ENCODE peak calls at places on chromosome 15, in five cellular contexts. F is kidney tubule cell, A is NB4, N is HCEC 1CT, O is mesenteric fat pad. Y is an unnamed sample.

GRCh38 chr15:39629376-39629775 is 48.5 kb downstream of the THBS1 start:
- DNase-seq in F (peak; percentile 84), A (peak; percentile 36), N (peak; percentile 34), O (no peak), Y (no peak)

GRCh38 chr15:90592144-90592887 is 62.6 kb downstream of the CRTC3 start:
- DNase-seq in F (peak; percentile 58), A (peak; percentile 58), N (peak; percentile 90), O (no peak), Y (no peak)

GRCh38 chr15:31484369-31484951 is 157.8 kb downstream of the KLF13 start:
- DNase-seq in F (no peak), A (no peak), N (no peak), O (no peak), Y (no peak)

GRCh38 chr15:77118787-77119410 is 48.0 kb upstream of the TSPAN3 start:
- DNase-seq in F (peak; percentile 65), A (peak; percentile 76), N (peak; percentile 71), O (no peak), Y (no peak)

GRCh38 chr15:38464675-38465074 is 10.7 kb downstream of the FAM98B start:
- DNase-seq in F (no peak), A (no peak), N (no peak), O (no peak), Y (no peak)

GRCh38 chr15:22979069-22979698 is 984 bp downstream of the CYFIP1 start:
- DNase-seq in F (peak; percentile 68), A (peak; percentile 81), N (peak; percentile 43), O (no peak), Y (peak; percentile 75)

GRCh38 chr15:98799461-98799971 is 151.2 kb downstream of the IGF1R start:
- DNase-seq in F (no peak), A (peak; percentile 77), N (peak; percentile 69), O (no peak), Y (no peak)

GRCh38 chr15:98321916-98322315 is 326.4 kb upstream of the IGF1R start:
- DNase-seq in F (peak; percentile 83), A (peak; percentile 65), N (no peak), O (no peak), Y (no peak)

GRCh38 chr15:33735637-33736247 is 232.6 kb upstream of the CHRM5 start:
- DNase-seq in F (peak; percentile 42), A (peak; percentile 56), N (peak; percentile 18), O (no peak), Y (no peak)

GRCh38 chr15:101675796-101676582 is 23.8 kb upstream of the TM2D3 start:
- DNase-seq in F (peak; percentile 88), A (no peak), N (peak; percentile 76), O (no peak), Y (no peak)

GRCh38 chr15:87672309-87672897 is 584.1 kb downstream of the NTRK3 start:
- DNase-seq in F (peak; percentile 57), A (no peak), N (no peak), O (no peak), Y (no peak)

GRCh38 chr15:37059051-37059450 is 41.3 kb downstream of the MEIS2 start:
- DNase-seq in F (peak; percentile 66), A (no peak), N (peak; percentile 83), O (no peak), Y (no peak)

GRCh38 chr15:67531379-67532059 is 10.6 kb downstream of the C15orf61 start:
- DNase-seq in F (no peak), A (peak; percentile 15), N (peak; percentile 82), O (no peak), Y (no peak)

GRCh38 chr15:70244978-70245542 is 147.3 kb upstream of the TLE3 start:
- DNase-seq in F (no peak), A (no peak), N (no peak), O (peak; percentile 33), Y (no peak)

Y was measured in right atrium auricular region.